ENCODE peak calls at places on chromosomes 16 and 17, in ten cellular contexts. O is omental fat pad; J is cardiac muscle cell; P is DMS 273 treated with DMSO at 0.1 percent for 48 hours; T is left ventricle myocardium inferior; M is activated CD4-positive, alpha-beta memory T cell treated with anti-CD3 and anti-CD28 coated beads, Interleukin-2, amount 10 ng/mL, durations not matched to agents 7 days and 5 days; U is AG09309; A is activated T-cell treated with anti-CD3 and anti-CD28 coated beads, Interleukin-2, amount 50 U/mL, for 72 hours; S is A673; Z is astrocyte of the spinal cord. K is an unnamed sample.
A peak's percentile ranks its signal among the peaks of the same experiment; 100 is the strongest.

GRCh38 chr17:42283241-42284019 is 4.9 kb upstream of the STAT5A start:
- DNase-seq in S (no peak), T (no peak), U (no peak), M (no peak), A (no peak), Z (no peak), P (no peak), J (no peak), O (peak; percentile 18), K (peak; percentile 2)

GRCh38 chr17:79531191-79531590 is 79.7 kb downstream of the RBFOX3 start:
- DNase-seq in U (no peak), M (no peak), J (no peak), A (no peak), P (no peak), S (no peak), Z (no peak), T (no peak), O (no peak), K (no peak)

GRCh38 chr16:31404353-31405064 is 11.4 kb downstream of the ITGAD start:
- DNase-seq in O (no peak), S (peak; percentile 55), T (no peak), Z (no peak), U (no peak), P (no peak), A (no peak), J (no peak), M (no peak), K (no peak)

GRCh38 chr17:6162216-6162615 is 92.0 kb downstream of the WSCD1 start:
- DNase-seq in O (no peak), M (no peak), Z (no peak), T (no peak), P (no peak), U (no peak), A (no peak), J (no peak), S (no peak), K (no peak)

GRCh38 chr17:69492410-69493071 is 78.0 kb downstream of the MAP2K6 start:
- DNase-seq in U (no peak), M (no peak), Z (peak; percentile 88), O (no peak), A (no peak), J (peak; percentile 26), T (no peak), P (no peak), S (no peak), K (no peak)

GRCh38 chr17:55301521-55302406 is 37.0 kb downstream of the HLF start:
- DNase-seq in O (no peak), U (no peak), J (peak; percentile 57), A (no peak), S (peak; percentile 41), P (no peak), M (no peak), T (no peak), Z (no peak), K (no peak)

GRCh38 chr16:26334218-26335111 is 642.7 kb downstream of the HS3ST4 start:
- DNase-seq in T (no peak), A (no peak), Z (no peak), S (no peak), U (no peak), M (no peak), O (no peak), J (no peak), P (no peak), K (no peak)

GRCh38 chr17:41691031-41691777 is 2.5 kb downstream of the EIF1 start:
- DNase-seq in S (no peak), T (no peak), M (no peak), U (no peak), A (no peak), J (no peak), P (no peak), O (no peak), Z (no peak), K (no peak)

GRCh38 chr17:49031965-49032928 is 35.1 kb downstream of the IGF2BP1 start:
- DNase-seq in U (peak; percentile 39), O (no peak), P (peak; percentile 49), A (peak; percentile 43), T (no peak), M (peak; percentile 55), Z (peak; percentile 85), S (peak; percentile 96), J (peak; percentile 85), K (peak; percentile 62)

GRCh38 chr17:50792132-50792531 is 24.8 kb upstream of the ANKRD40CL start:
- DNase-seq in M (no peak), S (no peak), J (no peak), P (no peak), O (no peak), U (no peak), A (no peak), Z (no peak), T (no peak), K (no peak)

GRCh38 chr16:31118223-31119155 is 1.0 kb downstream of the KAT8 start:
- DNase-seq in T (no peak), S (no peak), Z (peak; percentile 33), U (peak; percentile 65), J (no peak), M (no peak), O (no peak), A (no peak), P (no peak), K (no peak)

GRCh38 chr16:84052071-84052622 is 9.6 kb upstream of the SLC38A8 start:
- DNase-seq in O (no peak), T (no peak), J (no peak), U (no peak), S (no peak), Z (no peak), P (no peak), A (no peak), M (no peak), K (no peak)

GRCh38 chr16:27080870-27081269 is 14.1 kb downstream of the C16orf82 start:
- DNase-seq in T (no peak), S (peak; percentile 17), U (no peak), M (no peak), P (no peak), J (no peak), Z (no peak), A (no peak), O (no peak), K (no peak)

GRCh38 chr16:57479043-57479421 is 7.3 kb downstream of the DOK4 start:
- DNase-seq in J (no peak), S (no peak), M (no peak), Z (no peak), P (no peak), A (no peak), T (no peak), O (no peak), U (no peak), K (no peak)

GRCh38 chr16:56298948-56299602 is 107.8 kb downstream of the GNAO1 start:
- DNase-seq in J (no peak), T (peak; percentile 28), Z (no peak), M (no peak), O (no peak), A (no peak), S (no peak), P (no peak), U (no peak), K (no peak)

GRCh38 chr17:12765544-12765943 is 23.8 kb upstream of the ARHGAP44 start:
- DNase-seq in P (no peak), A (no peak), U (peak; percentile 52), J (no peak), M (no peak), Z (peak; percentile 72), O (peak; percentile 42), T (no peak), S (peak; percentile 33), K (no peak)

GRCh38 chr17:17078832-17079231 is 36.6 kb downstream of the MPRIP start:
- DNase-seq in U (no peak), A (no peak), T (no peak), S (no peak), O (no peak), J (no peak), M (no peak), P (no peak), Z (no peak), K (no peak)

GRCh38 chr17:57685499-57686132 is 59.5 kb downstream of the CCDC182 start:
- DNase-seq in O (no peak), A (no peak), M (peak; percentile 5), S (no peak), T (no peak), J (no peak), Z (no peak), U (no peak), P (no peak), K (no peak)

GRCh38 chr17:40369923-40370322 is 5.4 kb upstream of the GJD3 start:
- DNase-seq in T (no peak), Z (no peak), M (no peak), U (no peak), P (no peak), J (no peak), O (no peak), A (no peak), S (no peak), K (no peak)

GRCh38 chr17:81094744-81095607 is 60.0 kb downstream of the BAIAP2 start:
- DNase-seq in U (peak; percentile 99), O (peak; percentile 88), S (peak; percentile 97), M (peak; percentile 95), J (peak; percentile 69), Z (peak; percentile 100), T (no peak), A (peak; percentile 89), P (no peak), K (peak; percentile 95)

GRCh38 chr17:44331249-44331760 is 6.7 kb upstream of the SLC25A39 start:
- DNase-seq in P (peak; percentile 50), T (no peak), Z (peak; percentile 67), A (peak; percentile 76), S (peak; percentile 61), J (peak; percentile 87), M (peak; percentile 74), O (peak; percentile 62), U (no peak), K (peak; percentile 82)

GRCh38 chr16:17325744-17326143 is 145.0 kb downstream of the XYLT1 start:
- DNase-seq in P (no peak), S (no peak), O (no peak), M (no peak), A (no peak), J (no peak), U (no peak), Z (no peak), T (no peak), K (no peak)

K was measured in activated CD4-positive, alpha-beta T cell treated with anti-CD3 and anti-CD28 coated beads for 36 hours.